ENCODE peak calls at places on chromosomes 4 and X, in five cellular contexts. T is H9, R is posterior cingulate gyrus, B is anterior cingulate cortex, F is neural crest cell. V is an unnamed sample.

GRCh38 chr4:138835833-138836521 is 179.6 kb upstream of the NOCT start:
- DNase-seq in T (no peak), R (no peak), B (no peak), F (no peak), V (no peak)

GRCh38 chrX:48971325-48972213 is at the start of gene KCND1:
- DNase-seq in T (peak; percentile 77), R (peak; percentile 50), B (peak; percentile 4), F (no peak), V (peak; percentile 20)

GRCh38 chrX:97380200-97380599 is 496.5 kb downstream of the RPA4 start:
- DNase-seq in T (no peak), R (no peak), B (no peak), F (no peak), V (no peak)

GRCh38 chrX:138986866-138987265 is 275.3 kb upstream of the FGF13 start:
- DNase-seq in T (no peak), R (no peak), B (no peak), F (no peak), V (no peak)

GRCh38 chr4:104879367-104879766 is 267.3 kb upstream of the TET2 start:
- DNase-seq in T (no peak), R (no peak), B (no peak), F (no peak), V (no peak)

GRCh38 chr4:19993222-19993621 is 258.5 kb upstream of the SLIT2 start:
- DNase-seq in T (no peak), R (no peak), B (no peak), F (no peak), V (no peak)

GRCh38 chr4:22434895-22435294 is 81.0 kb downstream of the ADGRA3 start:
- DNase-seq in T (peak; percentile 65), R (no peak), B (no peak), F (peak; percentile 18), V (no peak)

GRCh38 chr4:126247409-126247808 is 932.7 kb downstream of the FAT4 start:
- DNase-seq in T (no peak), R (no peak), B (no peak), F (no peak), V (no peak)

GRCh38 chr4:11428701-11429571 is at the start of gene HS3ST1:
- DNase-seq in T (peak; percentile 90), R (peak; percentile 85), B (peak; percentile 63), F (peak; percentile 59), V (no peak)

GRCh38 chr4:20017035-20017434 is 234.7 kb upstream of the SLIT2 start:
- DNase-seq in T (no peak), R (no peak), B (no peak), F (no peak), V (no peak)

GRCh38 chrX:41025926-41026325 is 59.3 kb upstream of the USP9X start:
- DNase-seq in T (peak; percentile 60), R (no peak), B (no peak), F (no peak), V (no peak)

GRCh38 chrX:122579521-122579920 is 604.6 kb upstream of the GRIA3 start:
- DNase-seq in T (no peak), R (no peak), B (no peak), F (no peak), V (no peak)

GRCh38 chr4:88275949-88276515 is 8.3 kb downstream of the PPM1K start:
- DNase-seq in T (no peak), R (no peak), B (no peak), F (no peak), V (no peak)

GRCh38 chr4:149493492-149493891 is 322.2 kb downstream of the IQCM start:
- DNase-seq in T (no peak), R (no peak), B (no peak), F (no peak), V (no peak)

GRCh38 chrX:40877869-40878268 is 142.5 kb upstream of the MED14 start:
- DNase-seq in T (no peak), R (no peak), B (no peak), F (no peak), V (no peak)

GRCh38 chr4:74267998-74268606 is 40.2 kb upstream of the EPGN start:
- DNase-seq in T (no peak), R (no peak), B (no peak), F (no peak), V (no peak)

GRCh38 chr4:118173956-118174355 is 139.7 kb downstream of the NDST3 start:
- DNase-seq in T (no peak), R (no peak), B (no peak), F (no peak), V (no peak)

GRCh38 chrX:31894152-31894551 is 822.3 kb upstream of the FTHL17 start:
- DNase-seq in T (no peak), R (no peak), B (no peak), F (no peak), V (no peak)

GRCh38 chr4:40413396-40413795 is 78.3 kb downstream of the CHRNA9 start:
- DNase-seq in T (no peak), R (no peak), B (no peak), F (no peak), V (no peak)

GRCh38 chr4:3774253-3774883 is 8.2 kb downstream of the ADRA2C start:
- DNase-seq in T (no peak), R (no peak), B (no peak), F (no peak), V (no peak)

GRCh38 chr4:177116161-177116560 is 193.5 kb upstream of the NEIL3 start:
- DNase-seq in T (no peak), R (no peak), B (no peak), F (no peak), V (no peak)

GRCh38 chr4:21848001-21848400 is 100.6 kb downstream of the KCNIP4 start:
- DNase-seq in T (no peak), R (no peak), B (no peak), F (no peak), V (no peak)

GRCh38 chr4:151561551-151562256 is 152.7 kb downstream of the FHIP1A start:
- DNase-seq in T (no peak), R (no peak), B (no peak), F (no peak), V (no peak)

GRCh38 chr4:72629540-72629939 is 60.5 kb upstream of the ADAMTS3 start:
- DNase-seq in T (no peak), R (no peak), B (no peak), F (no peak), V (no peak)

GRCh38 chr4:140076307-140076706 is 77.7 kb downstream of the MAML3 start:
- DNase-seq in T (no peak), R (no peak), B (no peak), F (no peak), V (no peak)

GRCh38 chrX:154020500-154021115 is 906 bp upstream of the IRAK1 start:
- DNase-seq in T (no peak), R (no peak), B (no peak), F (no peak), V (no peak)

GRCh38 chr4:85200106-85200505 is 233.6 kb upstream of the WDFY3 start:
- DNase-seq in T (no peak), R (no peak), B (no peak), F (no peak), V (no peak)

GRCh38 chr4:1249731-1250526 is 999 bp upstream of the CTBP1 start:
- DNase-seq in T (peak; percentile 49), R (no peak), B (no peak), F (no peak), V (no peak)

GRCh38 chr4:26213317-26213716 is 107.5 kb upstream of the RBPJ start:
- DNase-seq in T (no peak), R (no peak), B (no peak), F (no peak), V (no peak)

GRCh38 chr4:32625687-32626086 is 1905.5 kb downstream of the PCDH7 start:
- DNase-seq in T (no peak), R (no peak), B (no peak), F (no peak), V (no peak)

GRCh38 chr4:87375719-87376291 is 15.2 kb downstream of the HSD17B11 start:
- DNase-seq in T (no peak), R (no peak), B (no peak), F (no peak), V (no peak)

GRCh38 chr4:749771-750666 is 44.4 kb downstream of the PCGF3 start:
- DNase-seq in T (no peak), R (no peak), B (no peak), F (no peak), V (peak; percentile 33)

GRCh38 chr4:17884063-17884462 is 73.3 kb downstream of the NCAPG start:
- DNase-seq in T (no peak), R (no peak), B (no peak), F (no peak), V (no peak)

GRCh38 chr4:114615435-114615834 is 16.8 kb downstream of the UGT8 start:
- DNase-seq in T (no peak), R (no peak), B (no peak), F (no peak), V (no peak)

GRCh38 chr4:21769404-21770147 is 179.0 kb downstream of the KCNIP4 start:
- DNase-seq in T (no peak), R (no peak), B (no peak), F (no peak), V (no peak)

V was measured in GOT3.